ENCODE peak calls at places on chromosomes 13 and 19, in nine cellular contexts. One of them, this sample, is unnamed.

GRCh38 chr13:89061821-89062220 is 1390.7 kb downstream of the SLITRK5 start:
- DNase-seq in activated CD8-positive, alpha-beta memory T cell treated with anti-CD3 and anti-CD28 coated beads, Interleukin-2, amount 50 U/mL, for 48 hours: no peak
- DNase-seq in EH: no peak
- DNase-seq in nucleus accumbens: no peak
- DNase-seq in Jurkat, Clone E6-1: no peak
- DNase-seq in NCI-H2081: peak
- DNase-seq in fibroblast of lung: no peak
- DNase-seq in stimulated activated CD4-positive, alpha-beta T cell treated with anti-CD3 and anti-CD28 coated beads, Interleukin-1b, Interleukin-23, amount 100 ng/mL, for 1 hour: no peak
- DNase-seq in IMR-90: no peak
- DNase-seq in this sample: no peak

GRCh38 chr19:12766051-12766521 is 9.3 kb downstream of the HOOK2 start:
- DNase-seq in activated CD8-positive, alpha-beta memory T cell treated with anti-CD3 and anti-CD28 coated beads, Interleukin-2, amount 50 U/mL, for 48 hours: peak
- DNase-seq in Jurkat, Clone E6-1: no peak
- DNase-seq in IMR-90: peak
- DNase-seq in nucleus accumbens: peak
- DNase-seq in stimulated activated CD4-positive, alpha-beta T cell treated with anti-CD3 and anti-CD28 coated beads, Interleukin-1b, Interleukin-23, amount 100 ng/mL, for 1 hour: peak
- DNase-seq in NCI-H2081: peak
- DNase-seq in EH: peak
- DNase-seq in fibroblast of lung: peak
- DNase-seq in this sample: peak

GRCh38 chr13:90416938-90417337 is 930.5 kb upstream of the MIR17HG start:
- DNase-seq in activated CD8-positive, alpha-beta memory T cell treated with anti-CD3 and anti-CD28 coated beads, Interleukin-2, amount 50 U/mL, for 48 hours: no peak
- DNase-seq in stimulated activated CD4-positive, alpha-beta T cell treated with anti-CD3 and anti-CD28 coated beads, Interleukin-1b, Interleukin-23, amount 100 ng/mL, for 1 hour: no peak
- DNase-seq in Jurkat, Clone E6-1: no peak
- DNase-seq in nucleus accumbens: no peak
- DNase-seq in NCI-H2081: no peak
- DNase-seq in EH: no peak
- DNase-seq in IMR-90: no peak
- DNase-seq in fibroblast of lung: no peak
- DNase-seq in this sample: no peak

GRCh38 chr19:10784257-10784656 is 51.8 kb downstream of the TMED1 start:
- DNase-seq in nucleus accumbens: no peak
- DNase-seq in activated CD8-positive, alpha-beta memory T cell treated with anti-CD3 and anti-CD28 coated beads, Interleukin-2, amount 50 U/mL, for 48 hours: no peak
- DNase-seq in IMR-90: no peak
- DNase-seq in stimulated activated CD4-positive, alpha-beta T cell treated with anti-CD3 and anti-CD28 coated beads, Interleukin-1b, Interleukin-23, amount 100 ng/mL, for 1 hour: no peak
- DNase-seq in NCI-H2081: no peak
- DNase-seq in EH: no peak
- DNase-seq in fibroblast of lung: no peak
- DNase-seq in Jurkat, Clone E6-1: no peak
- DNase-seq in this sample: no peak

GRCh38 chr13:90787007-90787406 is 560.5 kb upstream of the MIR17HG start:
- DNase-seq in Jurkat, Clone E6-1: no peak
- DNase-seq in NCI-H2081: no peak
- DNase-seq in activated CD8-positive, alpha-beta memory T cell treated with anti-CD3 and anti-CD28 coated beads, Interleukin-2, amount 50 U/mL, for 48 hours: no peak
- DNase-seq in nucleus accumbens: no peak
- DNase-seq in fibroblast of lung: no peak
- DNase-seq in EH: no peak
- DNase-seq in stimulated activated CD4-positive, alpha-beta T cell treated with anti-CD3 and anti-CD28 coated beads, Interleukin-1b, Interleukin-23, amount 100 ng/mL, for 1 hour: no peak
- DNase-seq in IMR-90: no peak
- DNase-seq in this sample: no peak

GRCh38 chr19:57363734-57364181 is 407 bp downstream of the TRAPPC2B start:
- DNase-seq in EH: peak
- DNase-seq in fibroblast of lung: no peak
- DNase-seq in IMR-90: peak
- DNase-seq in nucleus accumbens: no peak
- DNase-seq in NCI-H2081: no peak
- DNase-seq in activated CD8-positive, alpha-beta memory T cell treated with anti-CD3 and anti-CD28 coated beads, Interleukin-2, amount 50 U/mL, for 48 hours: no peak
- DNase-seq in Jurkat, Clone E6-1: no peak
- DNase-seq in stimulated activated CD4-positive, alpha-beta T cell treated with anti-CD3 and anti-CD28 coated beads, Interleukin-1b, Interleukin-23, amount 100 ng/mL, for 1 hour: no peak
- DNase-seq in this sample: no peak

GRCh38 chr19:35596366-35596999 is 10.5 kb downstream of the PMIS2 start:
- DNase-seq in IMR-90: no peak
- DNase-seq in Jurkat, Clone E6-1: peak
- DNase-seq in stimulated activated CD4-positive, alpha-beta T cell treated with anti-CD3 and anti-CD28 coated beads, Interleukin-1b, Interleukin-23, amount 100 ng/mL, for 1 hour: no peak
- DNase-seq in nucleus accumbens: no peak
- DNase-seq in activated CD8-positive, alpha-beta memory T cell treated with anti-CD3 and anti-CD28 coated beads, Interleukin-2, amount 50 U/mL, for 48 hours: no peak
- DNase-seq in NCI-H2081: no peak
- DNase-seq in EH: peak
- DNase-seq in fibroblast of lung: no peak
- DNase-seq in this sample: no peak

GRCh38 chr19:52007436-52007804 is 591 bp downstream of the ZNF615 start:
- DNase-seq in stimulated activated CD4-positive, alpha-beta T cell treated with anti-CD3 and anti-CD28 coated beads, Interleukin-1b, Interleukin-23, amount 100 ng/mL, for 1 hour: no peak
- DNase-seq in activated CD8-positive, alpha-beta memory T cell treated with anti-CD3 and anti-CD28 coated beads, Interleukin-2, amount 50 U/mL, for 48 hours: no peak
- DNase-seq in fibroblast of lung: no peak
- DNase-seq in Jurkat, Clone E6-1: no peak
- DNase-seq in NCI-H2081: no peak
- DNase-seq in nucleus accumbens: no peak
- DNase-seq in EH: peak
- DNase-seq in IMR-90: no peak
- DNase-seq in this sample: no peak

GRCh38 chr13:30276178-30276577 is 31.2 kb downstream of the KATNAL1 start:
- DNase-seq in EH: no peak
- DNase-seq in stimulated activated CD4-positive, alpha-beta T cell treated with anti-CD3 and anti-CD28 coated beads, Interleukin-1b, Interleukin-23, amount 100 ng/mL, for 1 hour: no peak
- DNase-seq in IMR-90: no peak
- DNase-seq in fibroblast of lung: no peak
- DNase-seq in NCI-H2081: no peak
- DNase-seq in nucleus accumbens: no peak
- DNase-seq in activated CD8-positive, alpha-beta memory T cell treated with anti-CD3 and anti-CD28 coated beads, Interleukin-2, amount 50 U/mL, for 48 hours: no peak
- DNase-seq in Jurkat, Clone E6-1: peak
- DNase-seq in this sample: no peak

GRCh38 chr19:37914908-37915307 is 7.9 kb downstream of the SIPA1L3 start:
- DNase-seq in activated CD8-positive, alpha-beta memory T cell treated with anti-CD3 and anti-CD28 coated beads, Interleukin-2, amount 50 U/mL, for 48 hours: no peak
- DNase-seq in nucleus accumbens: no peak
- DNase-seq in fibroblast of lung: no peak
- DNase-seq in Jurkat, Clone E6-1: peak
- DNase-seq in IMR-90: no peak
- DNase-seq in EH: no peak
- DNase-seq in NCI-H2081: peak
- DNase-seq in stimulated activated CD4-positive, alpha-beta T cell treated with anti-CD3 and anti-CD28 coated beads, Interleukin-1b, Interleukin-23, amount 100 ng/mL, for 1 hour: no peak
- DNase-seq in this sample: no peak

GRCh38 chr13:44575741-44576395 is at the start of gene TSC22D1:
- DNase-seq in fibroblast of lung: peak
- DNase-seq in Jurkat, Clone E6-1: no peak
- DNase-seq in activated CD8-positive, alpha-beta memory T cell treated with anti-CD3 and anti-CD28 coated beads, Interleukin-2, amount 50 U/mL, for 48 hours: peak
- DNase-seq in nucleus accumbens: peak
- DNase-seq in stimulated activated CD4-positive, alpha-beta T cell treated with anti-CD3 and anti-CD28 coated beads, Interleukin-1b, Interleukin-23, amount 100 ng/mL, for 1 hour: peak
- DNase-seq in EH: peak
- DNase-seq in IMR-90: peak
- DNase-seq in NCI-H2081: peak
- DNase-seq in this sample: peak

GRCh38 chr13:88764103-88764502 is 1092.9 kb downstream of the SLITRK5 start:
- DNase-seq in Jurkat, Clone E6-1: no peak
- DNase-seq in NCI-H2081: no peak
- DNase-seq in EH: no peak
- DNase-seq in activated CD8-positive, alpha-beta memory T cell treated with anti-CD3 and anti-CD28 coated beads, Interleukin-2, amount 50 U/mL, for 48 hours: no peak
- DNase-seq in stimulated activated CD4-positive, alpha-beta T cell treated with anti-CD3 and anti-CD28 coated beads, Interleukin-1b, Interleukin-23, amount 100 ng/mL, for 1 hour: no peak
- DNase-seq in IMR-90: no peak
- DNase-seq in fibroblast of lung: no peak
- DNase-seq in nucleus accumbens: no peak
- DNase-seq in this sample: no peak

GRCh38 chr13:92838786-92839185 is 387.8 kb upstream of the GPC6 start:
- DNase-seq in fibroblast of lung: peak
- DNase-seq in Jurkat, Clone E6-1: no peak
- DNase-seq in NCI-H2081: no peak
- DNase-seq in activated CD8-positive, alpha-beta memory T cell treated with anti-CD3 and anti-CD28 coated beads, Interleukin-2, amount 50 U/mL, for 48 hours: no peak
- DNase-seq in stimulated activated CD4-positive, alpha-beta T cell treated with anti-CD3 and anti-CD28 coated beads, Interleukin-1b, Interleukin-23, amount 100 ng/mL, for 1 hour: no peak
- DNase-seq in IMR-90: peak
- DNase-seq in nucleus accumbens: no peak
- DNase-seq in EH: peak
- DNase-seq in this sample: no peak

This sample was measured in sciatic nerve.